ENCODE peak calls at places on chromosome 14, in nine cellular contexts. Z, O, N, J, T, M, D, R and C are unnamed samples.

GRCh38 chr14:81565441-81566290 is 32.0 kb upstream of the SEL1L start:
- DNase-seq in N (peak), T (no peak), M (no peak), Z (no peak), D (peak), J (peak), O (no peak), R (peak), C (no peak)

GRCh38 chr14:99508896-99509629 is 27.9 kb downstream of the CCNK start:
- DNase-seq in T (no peak), R (no peak), Z (no peak), M (no peak), O (no peak), N (no peak), D (peak), J (no peak), C (no peak)

GRCh38 chr14:104297721-104298401 is 159.5 kb downstream of the KIF26A start:
- DNase-seq in J (no peak), N (no peak), R (no peak), D (no peak), T (no peak), Z (no peak), O (no peak), M (no peak), C (no peak)

GRCh38 chr14:71988954-71989353 is 56.7 kb downstream of the RGS6 start:
- DNase-seq in N (no peak), J (no peak), O (no peak), M (no peak), D (no peak), T (no peak), R (no peak), Z (no peak), C (no peak)

GRCh38 chr14:99560946-99561683 is 42.9 kb downstream of the CCDC85C start:
- DNase-seq in O (no peak), R (peak), D (no peak), Z (peak), M (no peak), N (no peak), J (no peak), T (no peak), C (no peak)

GRCh38 chr14:100294213-100294962 is 11.9 kb downstream of the SLC25A29 start:
- DNase-seq in Z (no peak), R (no peak), T (no peak), J (no peak), O (no peak), D (peak), M (no peak), N (no peak), C (no peak)

GRCh38 chr14:59919582-59920377 is at the start of gene LRRC9:
- DNase-seq in N (no peak), O (peak), R (peak), T (peak), D (peak), M (no peak), Z (peak), J (peak), C (no peak)

GRCh38 chr14:22569106-22569748 is 19.8 kb downstream of the DAD1 start:
- DNase-seq in R (no peak), M (no peak), J (no peak), O (no peak), Z (no peak), T (no peak), N (no peak), D (no peak), C (no peak)

GRCh38 chr14:106013879-106014376 is 487.5 kb downstream of the TMEM121 start:
- DNase-seq in O (no peak), M (no peak), T (no peak), R (no peak), D (no peak), J (no peak), Z (no peak), N (no peak), C (no peak)

GRCh38 chr14:59187802-59188460 is 536 bp upstream of the DAAM1 start:
- DNase-seq in J (peak), M (peak), T (no peak), O (no peak), D (peak), Z (peak), N (peak), R (peak), C (no peak)

GRCh38 chr14:54396493-54397335 is at the start of gene CDKN3:
- DNase-seq in J (peak), O (peak), M (peak), R (peak), T (peak), D (peak), N (peak), Z (peak), C (peak)

GRCh38 chr14:69650948-69651369 is 39.6 kb downstream of the SUSD6 start:
- DNase-seq in J (no peak), R (no peak), D (no peak), O (no peak), Z (no peak), T (no peak), N (no peak), M (no peak), C (no peak)

GRCh38 chr14:75715926-75716780 is 55.1 kb downstream of the TTLL5 start:
- DNase-seq in T (no peak), J (no peak), M (no peak), N (peak), O (no peak), D (no peak), R (no peak), Z (no peak), C (no peak)

GRCh38 chr14:52694761-52695480 is 437 bp downstream of the ERO1A start:
- DNase-seq in Z (peak), R (peak), N (peak), J (peak), M (peak), T (no peak), O (peak), D (peak), C (no peak)

GRCh38 chr14:73223049-73223448 is 14.3 kb upstream of the PAPLN start:
- DNase-seq in T (no peak), M (no peak), N (no peak), O (no peak), R (no peak), D (no peak), Z (no peak), J (no peak), C (no peak)

GRCh38 chr14:41604793-41605534 is 1.7 kb upstream of the LRFN5 start:
- DNase-seq in T (peak), Z (no peak), R (peak), D (peak), N (no peak), J (peak), O (no peak), M (no peak), C (no peak)

GRCh38 chr14:82704218-82704617 is 1170.6 kb upstream of the SEL1L start:
- DNase-seq in J (no peak), N (no peak), R (no peak), M (no peak), D (no peak), T (no peak), O (no peak), Z (no peak), C (no peak)